ENCODE peak calls at places on chromosomes 6 and 20, in ten cellular contexts. G is sigmoid colon, X is IMR-90, M is uterus, C is endothelial cell of umbilical vein, N is body of pancreas, Y is ovary, J is esophagus muscularis mucosa, D is testis, U is tibial nerve. Z is an unnamed sample.
A peak's percentile ranks its signal among the peaks of the same experiment; 100 is the strongest.

GRCh38 chr20:48283470-48284110 is 498.3 kb upstream of the SULF2 start:
- DNase-seq in M (no peak), X (peak; percentile 93), Y (peak; percentile 48), G (no peak), J (no peak), D (no peak), U (peak; percentile 43), C (peak; percentile 99), N (peak; percentile 33), Z (peak; percentile 25)

GRCh38 chr6:51648774-51649173 is 438.6 kb downstream of the PKHD1 start:
- DNase-seq in D (no peak), U (no peak), N (no peak), X (no peak), J (no peak), C (no peak), Y (no peak), M (no peak), G (no peak), Z (no peak)

GRCh38 chr6:52399511-52400315 is 20.4 kb upstream of the EFHC1 start:
- DNase-seq in X (peak; percentile 70), N (peak; percentile 35), D (peak; percentile 70), Y (peak; percentile 59), J (no peak), C (peak; percentile 59), G (no peak), U (no peak), M (no peak), Z (peak; percentile 42)

GRCh38 chr20:23203310-23203709 is 117.2 kb upstream of the CD93 start:
- DNase-seq in N (no peak), C (peak; percentile 51), U (no peak), J (peak; percentile 14), G (no peak), D (no peak), Y (no peak), X (no peak), M (no peak), Z (no peak)

GRCh38 chr6:45423901-45424627 is 46.3 kb upstream of the SUPT3H start:
- DNase-seq in C (no peak), Y (peak; percentile 22), M (no peak), U (no peak), J (no peak), G (peak; percentile 69), X (no peak), N (no peak), D (peak; percentile 18), Z (peak; percentile 31)

GRCh38 chr6:166904101-166904746 is 52.1 kb downstream of the RNASET2 start:
- DNase-seq in D (no peak), G (no peak), M (no peak), X (peak; percentile 12), N (no peak), J (peak; percentile 87), C (no peak), Y (no peak), U (no peak), Z (no peak)

GRCh38 chr20:62025832-62026563 is 39.7 kb downstream of the TAF4 start:
- DNase-seq in U (no peak), X (peak; percentile 74), G (no peak), Y (peak; percentile 71), N (peak; percentile 40), J (no peak), C (peak; percentile 78), M (peak; percentile 29), D (peak; percentile 83), Z (no peak)

GRCh38 chr6:113082691-113083090 is 735.6 kb downstream of the RFPL4B start:
- DNase-seq in C (peak; percentile 9), J (no peak), D (no peak), G (no peak), N (no peak), Y (no peak), U (no peak), M (no peak), X (peak; percentile 69), Z (no peak)

GRCh38 chr20:33169176-33169794 is 1.3 kb downstream of the BPIFA2 start:
- DNase-seq in C (no peak), G (no peak), J (no peak), N (no peak), D (peak; percentile 48), U (no peak), X (no peak), Y (no peak), M (no peak), Z (no peak)

GRCh38 chr6:139955366-139956155 is 581.1 kb upstream of the CITED2 start:
- DNase-seq in U (no peak), D (no peak), M (no peak), N (no peak), C (no peak), J (no peak), Y (no peak), X (no peak), G (no peak), Z (no peak)

GRCh38 chr20:24818056-24818455 is 131.0 kb upstream of the CST7 start:
- DNase-seq in U (no peak), J (no peak), C (no peak), G (no peak), N (no peak), X (no peak), D (no peak), M (no peak), Y (no peak), Z (no peak)

GRCh38 chr20:32111287-32111686 is 1.8 kb downstream of the TM9SF4 start:
- DNase-seq in G (no peak), M (no peak), D (no peak), J (no peak), N (no peak), Y (no peak), C (no peak), U (no peak), X (no peak), Z (no peak)

GRCh38 chr6:1850581-1851157 is 241.0 kb downstream of the FOXC1 start:
- DNase-seq in C (no peak), D (no peak), M (no peak), U (no peak), X (no peak), N (no peak), G (no peak), Y (no peak), J (no peak), Z (no peak)

GRCh38 chr6:37168809-37169457 is 1.0 kb upstream of the PIM1 start:
- DNase-seq in X (no peak), G (no peak), M (no peak), J (no peak), C (no peak), U (peak; percentile 21), Y (no peak), N (no peak), D (peak; percentile 26), Z (no peak)

DNA sequence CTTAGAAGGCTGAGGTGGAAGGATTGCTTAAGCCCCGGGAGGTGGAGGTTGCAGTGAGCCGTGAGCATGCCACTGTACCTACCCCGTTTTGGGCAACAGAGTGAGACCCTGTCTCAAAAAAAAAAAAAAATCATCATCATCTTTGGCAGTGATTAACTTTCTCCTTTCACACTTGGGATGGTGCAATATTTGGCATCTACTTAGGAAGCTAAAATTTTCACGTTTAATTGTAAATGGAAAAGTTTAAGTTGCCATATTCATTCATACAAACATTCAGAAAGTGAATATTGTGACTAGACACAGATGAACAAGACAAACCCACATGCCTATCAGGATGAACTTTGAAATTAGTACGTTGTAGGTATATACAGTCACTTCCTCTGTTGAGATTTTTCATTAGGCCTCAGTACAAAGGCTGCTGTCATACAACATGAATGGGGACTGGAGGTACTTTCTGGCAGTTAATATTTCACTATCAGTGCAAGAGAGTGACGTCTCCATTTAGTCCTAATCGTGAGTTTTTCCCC is 10.3 kb downstream of the TOP1 start:
- DNase-seq in J (no peak), D (no peak), N (no peak), G (no peak), U (no peak), Y (no peak), M (no peak), X (no peak), C (no peak), Z (no peak)
- TF ChIP-seq POLR2A in J (no peak), D (no peak), N (no peak), G (no peak), U (no peak), Y (no peak), M (no peak), X (no peak), C (no peak), Z (no peak)

DNA sequence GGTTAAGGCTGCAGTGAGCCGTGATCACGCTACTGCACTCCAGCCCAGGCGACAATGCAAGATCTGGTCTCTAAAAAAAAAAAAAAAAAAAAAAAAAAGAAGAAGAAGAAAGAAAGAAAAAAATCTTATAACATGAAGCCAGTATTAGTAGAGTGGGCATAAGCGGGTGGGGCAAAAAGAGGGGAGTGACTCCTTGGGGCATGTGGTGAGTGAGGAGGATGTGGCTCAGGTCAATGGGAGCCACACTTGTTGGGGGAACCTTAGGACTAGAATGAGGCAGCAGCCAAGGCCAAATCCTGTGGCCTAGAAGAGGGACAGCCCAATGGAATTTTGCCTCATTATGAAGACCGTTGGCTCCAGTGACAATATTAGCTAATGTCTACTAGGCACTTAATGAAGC is 23.8 kb upstream of the ARMC12 start:
- DNase-seq in X (no peak), N (no peak), J (no peak), U (no peak), M (no peak), G (peak; percentile 53), C (no peak), Y (peak; percentile 12), D (no peak), Z (no peak)
- H3K4me1 ChIP-seq in X (no peaks in the 10 kb centered on the region), N (peaks cover 14% of the 10 kb centered on the region), J (peaks cover 19% of the 10 kb centered on the region), U (no peaks in the 10 kb centered on the region), M (no peaks in the 10 kb centered on the region), G (peaks cover 2% of the 10 kb centered on the region), C (peaks cover 2% of the 10 kb centered on the region), Y (peaks cover 6% of the 10 kb centered on the region), D (peaks cover 8% of the 10 kb centered on the region), Z (peaks cover 7% of the 10 kb centered on the region)

GRCh38 chr6:168196881-168197635 is 118.0 kb upstream of the FRMD1 start:
- DNase-seq in X (no peak), G (peak; percentile 33), U (no peak), D (no peak), N (no peak), Y (no peak), C (no peak), M (no peak), J (no peak), Z (no peak)
- TF ChIP-seq POLR2A in X (no peak), G (no peak), U (no peak), D (no peak), N (no peak), Y (no peak), C (no peak), M (no peak), J (no peak), Z (no peak)

DNA sequence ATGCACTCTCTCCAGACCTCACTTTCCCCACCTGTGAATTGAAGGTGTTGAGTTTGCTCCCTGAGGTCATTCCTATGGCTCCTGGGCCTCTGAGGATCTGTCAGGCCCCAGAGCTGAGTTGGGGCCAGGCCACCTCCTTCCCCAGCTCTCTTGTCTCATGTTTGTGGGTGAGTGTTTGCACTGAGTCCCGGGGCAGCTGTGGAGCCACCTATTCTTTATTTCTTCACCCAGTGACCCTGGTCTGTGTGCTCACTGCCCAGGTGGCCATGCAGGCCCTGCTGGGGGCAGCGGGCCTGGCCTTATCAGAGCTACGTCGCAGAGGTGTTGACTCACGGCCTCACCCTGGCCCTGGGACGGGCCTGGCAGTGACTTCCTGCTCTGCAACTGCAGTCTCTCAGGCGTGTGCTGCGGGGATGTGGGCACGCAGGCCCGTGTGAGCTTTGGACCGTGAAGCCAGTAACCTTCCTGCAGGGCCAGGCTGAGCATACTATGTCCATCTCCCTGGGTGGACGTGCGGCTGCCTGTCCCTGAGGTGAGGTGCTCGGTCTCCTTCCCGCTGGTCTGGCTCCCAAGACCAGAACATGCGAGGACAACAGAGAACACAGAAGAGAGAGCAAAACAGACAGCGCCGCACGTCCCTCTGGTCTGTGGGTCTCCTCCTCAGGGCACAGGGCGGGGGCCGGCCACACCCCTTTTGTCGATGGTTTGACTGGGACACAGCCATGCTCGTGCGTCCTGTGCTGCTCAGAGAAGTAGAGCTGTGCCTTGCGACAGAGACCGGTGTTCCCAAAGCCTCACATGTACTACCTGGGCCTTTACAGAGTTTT is 12.1 kb downstream of the TMEM181 start:
- DNase-seq in D (no peak), Y (no peak), X (no peak), C (no peak), G (no peak), M (no peak), N (peak; percentile 83), J (no peak), U (no peak), Z (peak; percentile 87)
- H3K4me1 ChIP-seq in D (peaks cover 26% of the 10 kb centered on the region), Y (no peaks in the 10 kb centered on the region), X (peaks cover 1% of the 10 kb centered on the region), C (peaks cover 9% of the 10 kb centered on the region), G (no peaks in the 10 kb centered on the region), M (no peaks in the 10 kb centered on the region), N (peaks cover 77% of the 10 kb centered on the region), J (no peaks in the 10 kb centered on the region), U (no peaks in the 10 kb centered on the region), Z (peaks cover 24% of the 10 kb centered on the region)

Z was measured in transverse colon.